ENCODE peak calls at places on chromosomes 13 and 19, in seven cellular contexts. Q, Z, O, Y, C, E and F are unnamed samples.

GRCh38 chr19:29263305-29264080 is 50.5 kb upstream of the UQCRFS1 start:
- DNase-seq in E (peak), C (no peak), O (no peak), Q (peak), Z (peak), Y (peak), F (peak)

GRCh38 chr13:77979721-77980377 is 61.2 kb upstream of the EDNRB start:
- DNase-seq in O (no peak), Y (no peak), E (no peak), Z (no peak), Q (peak), C (no peak), F (no peak)

GRCh38 chr19:3401004-3401768 is 34.8 kb downstream of the NFIC start:
- DNase-seq in Y (no peak), Z (no peak), Q (no peak), C (no peak), E (no peak), O (no peak), F (no peak)

GRCh38 chr19:15251010-15251748 is 18.9 kb upstream of the EPHX3 start:
- DNase-seq in Y (no peak), Q (no peak), C (peak), O (no peak), Z (peak), E (no peak), F (no peak)

GRCh38 chr13:41137951-41138350 is 5.3 kb upstream of the KBTBD6 start:
- DNase-seq in Y (peak), E (no peak), O (no peak), Z (peak), Q (no peak), C (peak), F (no peak)

GRCh38 chr13:99269627-99270252 is 11.6 kb upstream of the GPR18 start:
- DNase-seq in Z (peak), E (no peak), Q (peak), C (peak), O (no peak), Y (no peak), F (no peak)

GRCh38 chr13:27450921-27451461 is 627 bp upstream of the MTIF3 start:
- DNase-seq in Q (peak), Z (peak), Y (peak), C (peak), O (no peak), E (no peak), F (peak)

GRCh38 chr19:4082172-4082571 is 15.5 kb upstream of the ZBTB7A start:
- DNase-seq in Z (no peak), C (no peak), E (no peak), Y (peak), O (no peak), Q (no peak), F (no peak)

GRCh38 chr19:2495130-2495641 is 19.3 kb downstream of the GADD45B start:
- DNase-seq in O (no peak), C (peak), Q (no peak), Y (peak), Z (peak), E (no peak), F (no peak)

GRCh38 chr13:113179374-113180230 is 21.2 kb downstream of the PROZ start:
- DNase-seq in E (no peak), O (no peak), Y (no peak), Q (peak), C (peak), Z (peak), F (peak)

GRCh38 chr13:101473458-101473857 is 21.0 kb downstream of the ITGBL1 start:
- DNase-seq in O (no peak), C (peak), Z (peak), Y (no peak), E (no peak), Q (no peak), F (no peak)

GRCh38 chr19:1189419-1189818 is 15.4 kb upstream of the SBNO2 start:
- DNase-seq in Q (peak), Y (no peak), C (no peak), O (no peak), E (no peak), Z (peak), F (no peak)

GRCh38 chr13:114097504-114097892 is 34.9 kb downstream of the RASA3 start:
- DNase-seq in O (no peak), Q (no peak), Z (no peak), Y (no peak), E (no peak), C (no peak), F (no peak)

GRCh38 chr13:109272595-109273325 is 513.6 kb downstream of the IRS2 start:
- DNase-seq in E (no peak), Y (no peak), Z (peak), O (no peak), C (peak), Q (no peak), F (no peak)

GRCh38 chr13:109271991-109272454 is 514.4 kb downstream of the IRS2 start:
- DNase-seq in Q (peak), O (no peak), Z (no peak), E (no peak), C (peak), Y (peak), F (no peak)

GRCh38 chr13:109271061-109271460 is 515.3 kb downstream of the IRS2 start:
- DNase-seq in Y (no peak), Z (no peak), C (no peak), O (no peak), Q (no peak), E (no peak), F (no peak)

GRCh38 chr13:109273326-109273751 is 513.0 kb downstream of the IRS2 start:
- DNase-seq in E (no peak), Z (peak), C (peak), O (no peak), Y (peak), Q (no peak), F (no peak)

DNA sequence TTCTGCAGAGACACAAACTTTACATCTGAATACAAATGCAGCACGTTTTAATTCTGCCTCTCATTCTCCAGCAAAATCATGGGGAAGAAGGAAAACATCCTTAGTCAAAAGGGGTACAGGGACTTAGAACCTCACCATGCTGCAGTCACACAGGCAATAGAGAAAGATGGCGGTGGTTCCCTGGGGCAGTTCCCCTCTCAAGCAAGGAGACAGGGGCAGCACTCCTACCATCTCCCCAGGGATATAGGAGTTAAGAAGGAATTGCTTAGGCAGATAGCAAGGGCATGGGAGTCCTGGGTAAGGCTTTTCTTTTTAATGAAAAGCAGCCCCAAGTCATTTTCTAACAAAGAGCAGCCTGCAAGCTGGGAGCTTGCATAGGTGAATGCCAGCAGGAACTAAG is 514.8 kb downstream of the IRS2 start:
- DNase-seq in Y (no peak), C (no peak), O (no peak), Q (no peak), Z (no peak), E (no peak), F (no peak)
- H2BK120ac ChIP-seq in Y (no peak), C (peak), O (no peak), Q (peak), Z (peak), E (no peak), F (no peak)

GRCh38 chr13:76225815-76226489 is 589.8 kb downstream of the LMO7 start:
- DNase-seq in E (no peak), Q (no peak), C (peak), Z (peak), O (no peak), Y (peak), F (peak)

GRCh38 chr13:76226941-76227340 is 590.8 kb downstream of the LMO7 start:
- DNase-seq in C (peak), Q (no peak), O (no peak), Z (peak), Y (no peak), E (no peak), F (no peak)

GRCh38 chr13:76222511-76222910 is 586.4 kb downstream of the LMO7 start:
- DNase-seq in C (peak), E (no peak), Q (no peak), Y (no peak), Z (peak), O (no peak), F (no peak)

GRCh38 chr13:76223999-76224398 is 587.9 kb downstream of the LMO7 start:
- DNase-seq in O (no peak), Y (no peak), Q (no peak), C (no peak), E (no peak), Z (no peak), F (no peak)

DNA sequence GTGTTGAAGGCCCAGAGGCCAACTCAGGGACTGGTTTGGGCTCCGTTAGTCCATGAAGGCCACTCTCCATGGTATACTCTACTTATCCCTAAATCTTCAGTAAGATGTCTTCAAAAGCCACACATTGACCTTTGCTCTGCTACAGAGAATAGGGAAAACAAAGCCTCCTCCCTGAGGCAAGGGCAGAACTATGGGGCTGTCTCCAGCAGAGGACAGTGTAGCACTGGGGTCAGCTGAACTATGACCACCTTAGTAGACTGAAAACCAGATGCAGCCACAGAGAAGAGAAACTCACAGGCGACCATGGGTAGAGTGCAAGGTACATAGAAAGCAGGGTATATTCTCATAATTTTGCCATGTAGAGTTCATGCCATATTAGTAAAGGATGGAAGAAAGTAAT is 587.4 kb downstream of the LMO7 start:
- DNase-seq in O (no peak), E (peak), Z (no peak), C (no peak), Q (peak), Y (no peak), F (no peak)
- H3K4me2 ChIP-seq in O (no peak), E (no peak), Z (no peak), C (no peak), Q (no peak), Y (no peak), F (no peak)

GRCh38 chr13:37929308-37929707 is 59.7 kb upstream of the TRPC4 start:
- DNase-seq in Y (no peak), E (no peak), Z (no peak), C (no peak), O (no peak), Q (no peak), F (no peak)
- H2BK120ac ChIP-seq in Y (no peak), E (no peak), Z (no peak), C (no peak), O (no peak), Q (no peak), F (no peak)

GRCh38 chr19:16363133-16363851 is 38.7 kb downstream of the KLF2 start:
- DNase-seq in C (no peak), Y (no peak), O (no peak), Q (peak), E (no peak), Z (no peak), F (no peak)
- H3K4me2 ChIP-seq in C (no peak), Y (no peak), O (no peak), Q (no peak), E (no peak), Z (no peak), F (no peak)

GRCh38 chr13:55214851-55215345 is 1925.8 kb upstream of the PRR20A start:
- DNase-seq in Q (no peak), Z (no peak), E (no peak), C (no peak), O (no peak), Y (no peak), F (peak)
- H2BK120ac ChIP-seq in Q (no peak), Z (no peak), E (no peak), C (no peak), O (no peak), Y (no peak), F (no peak)

DNA sequence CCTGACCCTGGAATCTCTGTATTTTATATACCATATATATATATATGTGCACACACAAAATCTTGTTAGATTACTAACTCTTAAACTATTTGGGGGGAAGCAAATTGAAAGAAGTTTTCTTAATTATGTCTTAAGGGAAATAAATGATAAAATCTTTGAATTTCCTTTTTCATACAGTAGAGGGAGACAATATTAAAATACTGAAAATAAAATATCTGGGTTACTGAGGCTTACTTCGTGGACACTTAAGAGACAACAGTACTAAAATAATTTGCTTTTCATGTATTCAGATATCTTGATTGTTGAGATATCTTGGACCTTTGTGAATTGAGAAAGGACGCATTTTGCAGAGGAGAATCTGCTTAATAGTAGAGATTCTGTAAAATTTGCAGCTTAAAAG is 17.0 kb downstream of the SUGT1 start:
- DNase-seq in Q (no peak), E (no peak), O (no peak), Y (no peak), Z (no peak), C (no peak), F (no peak)
- H3K4me2 ChIP-seq in Q (no peak), E (no peak), O (no peak), Y (no peak), Z (no peak), C (no peak), F (no peak)